ENCODE peak calls at places on chromosomes 2 and 18, in eight cellular contexts. N is hypothalamus; W is smooth muscle cell of the brain vasculature; I is tibial artery; S is germinal center; H is DMS 273 treated with DMSO at 0.1 percent for 48 hours; P is Panc1; E is CD4-positive, alpha-beta memory T cell. U is an unnamed sample.

GRCh38 chr2:234674781-234675201 is 177.9 kb upstream of the ARL4C start:
- DNase-seq in N (no peak), W (peak), I (no peak), S (no peak), H (no peak), P (no peak), E (no peak), U (no peak)

GRCh38 chr18:46414863-46415262 is 242.2 kb downstream of the LOXHD1 start:
- DNase-seq in N (no peak), W (no peak), I (no peak), S (no peak), H (no peak), P (no peak), E (no peak), U (no peak)

GRCh38 chr18:79786781-79787526 is 10.8 kb upstream of the KCNG2 start:
- DNase-seq in N (no peak), W (no peak), I (peak), S (no peak), H (no peak), P (no peak), E (no peak), U (no peak)

GRCh38 chr2:34979148-34979547 is 1376.4 kb upstream of the CRIM1 start:
- DNase-seq in N (no peak), W (no peak), I (no peak), S (no peak), H (no peak), P (no peak), E (no peak), U (no peak)

GRCh38 chr2:163733301-163733938 is 2.4 kb downstream of the FIGN start:
- DNase-seq in N (no peak), W (no peak), I (peak), S (no peak), H (no peak), P (no peak), E (no peak), U (no peak)

GRCh38 chr18:63963610-63964256 is 6.1 kb upstream of the SERPINB8 start:
- DNase-seq in N (no peak), W (no peak), I (no peak), S (peak), H (peak), P (peak), E (peak), U (no peak)

GRCh38 chr2:140895378-140895777 is 1235.4 kb downstream of the LRP1B start:
- DNase-seq in N (no peak), W (no peak), I (no peak), S (no peak), H (no peak), P (no peak), E (no peak), U (no peak)

GRCh38 chr18:23207191-23207955 is 72.1 kb downstream of the CABLES1 start:
- DNase-seq in N (no peak), W (no peak), I (no peak), S (peak), H (no peak), P (no peak), E (no peak), U (no peak)

GRCh38 chr2:23614701-23615100 is 229.7 kb downstream of the KLHL29 start:
- DNase-seq in N (no peak), W (no peak), I (no peak), S (no peak), H (no peak), P (no peak), E (no peak), U (no peak)

GRCh38 chr2:143732076-143732475 is 602.9 kb downstream of the ARHGAP15 start:
- DNase-seq in N (no peak), W (no peak), I (no peak), S (no peak), H (no peak), P (no peak), E (no peak), U (no peak)

GRCh38 chr2:207459990-207460757 is 69.6 kb upstream of the CREB1 start:
- DNase-seq in N (no peak), W (no peak), I (no peak), S (no peak), H (no peak), P (no peak), E (no peak), U (no peak)

GRCh38 chr2:133674433-133675331 is 106.4 kb upstream of the NCKAP5 start:
- DNase-seq in N (peak), W (peak), I (no peak), S (no peak), H (no peak), P (no peak), E (no peak), U (no peak)

GRCh38 chr2:178363252-178363651 is 87.7 kb downstream of the PRKRA start:
- DNase-seq in N (no peak), W (no peak), I (no peak), S (no peak), H (no peak), P (peak), E (no peak), U (no peak)

GRCh38 chr2:145316496-145316895 is 796.6 kb upstream of the ZEB2 start:
- DNase-seq in N (no peak), W (no peak), I (no peak), S (no peak), H (no peak), P (no peak), E (no peak), U (no peak)

GRCh38 chr2:3325458-3326181 is 52.0 kb downstream of the EIPR1 start:
- DNase-seq in N (no peak), W (no peak), I (no peak), S (no peak), H (no peak), P (no peak), E (no peak), U (no peak)

GRCh38 chr2:241882090-241882625 is 12.6 kb downstream of the RTP5 start:
- DNase-seq in N (no peak), W (no peak), I (peak), S (peak), H (no peak), P (no peak), E (peak), U (peak)

GRCh38 chr18:71431171-71431570 is 1113.0 kb downstream of the CBLN2 start:
- DNase-seq in N (no peak), W (no peak), I (no peak), S (no peak), H (no peak), P (no peak), E (no peak), U (no peak)

GRCh38 chr18:501406-501714 is 859 bp upstream of the COLEC12 start:
- DNase-seq in N (no peak), W (no peak), I (no peak), S (no peak), H (no peak), P (no peak), E (no peak), U (no peak)

GRCh38 chr2:10504370-10504993 is 56.4 kb upstream of the ODC1 start:
- DNase-seq in N (no peak), W (no peak), I (no peak), S (no peak), H (no peak), P (no peak), E (no peak), U (no peak)

GRCh38 chr18:57301573-57302230 is 50.7 kb upstream of the ST8SIA3 start:
- DNase-seq in N (no peak), W (no peak), I (no peak), S (no peak), H (no peak), P (no peak), E (no peak), U (no peak)

GRCh38 chr2:209986405-209986804 is 16.0 kb upstream of the RPE start:
- DNase-seq in N (no peak), W (no peak), I (no peak), S (no peak), H (no peak), P (no peak), E (no peak), U (no peak)

GRCh38 chr18:59950215-59950944 is 50.6 kb downstream of the PMAIP1 start:
- DNase-seq in N (no peak), W (no peak), I (no peak), S (no peak), H (no peak), P (no peak), E (no peak), U (no peak)

GRCh38 chr2:96811916-96812315 is 4.2 kb upstream of the CNNM3 start:
- DNase-seq in N (no peak), W (no peak), I (no peak), S (no peak), H (no peak), P (no peak), E (no peak), U (no peak)